ENCODE peak calls at places on chromosomes 3 and 15, in four cellular contexts. One of them, this sample, is unnamed.

GRCh38 chr3:197956626-197956988 is 3.4 kb upstream of the LMLN start:
- DNase-seq in NCI-H524: no peak
- DNase-seq in NCI-H2081: no peak
- DNase-seq in neural progenitor cell: no peak
- DNase-seq in this sample: no peak

GRCh38 chr3:99825239-99825638 is 7.6 kb downstream of the CMSS1 start:
- DNase-seq in NCI-H524: peak; percentile 49
- DNase-seq in NCI-H2081: no peak
- DNase-seq in neural progenitor cell: no peak
- DNase-seq in this sample: no peak

GRCh38 chr3:127164615-127165014 is 28.3 kb upstream of the PRR23E start:
- DNase-seq in NCI-H524: no peak
- DNase-seq in NCI-H2081: no peak
- DNase-seq in neural progenitor cell: no peak
- DNase-seq in this sample: no peak

GRCh38 chr3:53145109-53146077 is 15.2 kb upstream of the RFT1 start:
- DNase-seq in NCI-H524: no peak
- DNase-seq in NCI-H2081: no peak
- DNase-seq in neural progenitor cell: no peak
- DNase-seq in this sample: no peak

GRCh38 chr15:75452968-75453702 is 1.6 kb upstream of the SIN3A start:
- DNase-seq in NCI-H524: peak; percentile 82
- DNase-seq in NCI-H2081: peak; percentile 32
- DNase-seq in neural progenitor cell: peak; percentile 81
- DNase-seq in this sample: peak; percentile 39

GRCh38 chr3:16040991-16041390 is 133.5 kb upstream of the GALNT15 start:
- DNase-seq in NCI-H524: no peak
- DNase-seq in NCI-H2081: no peak
- DNase-seq in neural progenitor cell: no peak
- DNase-seq in this sample: no peak

GRCh38 chr15:89192136-89192535 is 29.2 kb downstream of the RLBP1 start:
- DNase-seq in NCI-H524: no peak
- DNase-seq in NCI-H2081: no peak
- DNase-seq in neural progenitor cell: no peak
- DNase-seq in this sample: no peak

GRCh38 chr3:196533260-196533681 is 18.1 kb upstream of the SMCO1 start:
- DNase-seq in NCI-H524: no peak
- DNase-seq in NCI-H2081: no peak
- DNase-seq in neural progenitor cell: peak; percentile 42
- DNase-seq in this sample: no peak

GRCh38 chr15:40217166-40217785 is 21.6 kb upstream of the PAK6 start:
- DNase-seq in NCI-H524: peak; percentile 73
- DNase-seq in NCI-H2081: peak; percentile 73
- DNase-seq in neural progenitor cell: peak; percentile 82
- DNase-seq in this sample: peak; percentile 61

GRCh38 chr15:36831125-36831914 is 251.9 kb downstream of the CDIN1 start:
- DNase-seq in NCI-H524: no peak
- DNase-seq in NCI-H2081: no peak
- DNase-seq in neural progenitor cell: no peak
- DNase-seq in this sample: no peak

GRCh38 chr15:55289573-55290360 is at the start of gene RAB27A:
- DNase-seq in NCI-H524: peak; percentile 74
- DNase-seq in NCI-H2081: peak; percentile 41
- DNase-seq in neural progenitor cell: peak; percentile 88
- DNase-seq in this sample: no peak

GRCh38 chr3:10697918-10698317 is 118.1 kb upstream of the SLC6A11 start:
- DNase-seq in NCI-H524: peak; percentile 93
- DNase-seq in NCI-H2081: no peak
- DNase-seq in neural progenitor cell: peak; percentile 50
- DNase-seq in this sample: no peak

GRCh38 chr15:43186003-43186353 is 775 bp downstream of the CCNDBP1 start:
- DNase-seq in NCI-H524: peak; percentile 55
- DNase-seq in NCI-H2081: no peak
- DNase-seq in neural progenitor cell: no peak
- DNase-seq in this sample: peak; percentile 18

GRCh38 chr3:160756907-160757623 is 1.0 kb downstream of the PPM1L start:
- DNase-seq in NCI-H524: peak; percentile 61
- DNase-seq in NCI-H2081: no peak
- DNase-seq in neural progenitor cell: peak; percentile 58
- DNase-seq in this sample: no peak

GRCh38 chr15:57820119-57820518 is 113.6 kb downstream of the POLR2M start:
- DNase-seq in NCI-H524: no peak
- DNase-seq in NCI-H2081: no peak
- DNase-seq in neural progenitor cell: no peak
- DNase-seq in this sample: no peak

GRCh38 chr3:123749716-123750115 is 134.4 kb downstream of the MYLK start:
- DNase-seq in NCI-H524: no peak
- DNase-seq in NCI-H2081: no peak
- DNase-seq in neural progenitor cell: no peak
- DNase-seq in this sample: no peak

GRCh38 chr3:125310623-125311076 is 64.5 kb downstream of the ZNF148 start:
- DNase-seq in NCI-H524: no peak
- DNase-seq in NCI-H2081: no peak
- DNase-seq in neural progenitor cell: no peak
- DNase-seq in this sample: no peak

GRCh38 chr3:129343643-129344360 is 65.1 kb downstream of the HMCES start:
- DNase-seq in NCI-H524: peak; percentile 20
- DNase-seq in NCI-H2081: no peak
- DNase-seq in neural progenitor cell: peak; percentile 77
- DNase-seq in this sample: no peak

GRCh38 chr15:34581043-34581365 is 2.4 kb downstream of the GOLGA8B start:
- DNase-seq in NCI-H524: no peak
- DNase-seq in NCI-H2081: no peak
- DNase-seq in neural progenitor cell: no peak
- DNase-seq in this sample: no peak

GRCh38 chr3:114379266-114379665 is 85.4 kb downstream of the TIGIT start:
- DNase-seq in NCI-H524: no peak
- DNase-seq in NCI-H2081: no peak
- DNase-seq in neural progenitor cell: no peak
- DNase-seq in this sample: no peak

This sample was measured in NCI-H1694 treated with DMSO at 0.1 percent for 48 hours.